ENCODE peak calls at places on chromosome 5, in five cellular contexts. B is fibroblast of the aortic adventitia, W is AG08396, Z is C1 segment of cervical spinal cord, N is NCI-H2081. V is an unnamed sample.

GRCh38 chr5:134577022-134577795 is 51.7 kb downstream of the JADE2 start:
- DNase-seq in B (peak), W (peak), Z (no peak), N (no peak), V (no peak)

GRCh38 chr5:1316941-1317340 is 22.1 kb upstream of the TERT start:
- DNase-seq in B (no peak), Z (no peak), N (no peak), W (no peak), V (no peak)

GRCh38 chr5:74326571-74327338 is 313.8 kb downstream of the ENC1 start:
- DNase-seq in Z (no peak), W (peak), B (peak), N (no peak), V (peak)

GRCh38 chr5:156396063-156396829 is 69.3 kb downstream of the SGCD start:
- DNase-seq in W (no peak), N (no peak), B (peak), Z (no peak), V (no peak)

GRCh38 chr5:76874088-76874581 is 24.3 kb downstream of the S100Z start:
- DNase-seq in N (peak), W (no peak), Z (no peak), B (no peak), V (peak)

GRCh38 chr5:169808118-169808581 is 171.1 kb downstream of the DOCK2 start:
- DNase-seq in B (no peak), Z (no peak), N (no peak), W (no peak), V (no peak)

GRCh38 chr5:65120371-65120967 is 351.7 kb downstream of the CWC27 start:
- DNase-seq in B (no peak), W (no peak), N (peak), Z (no peak), V (no peak)

GRCh38 chr5:13339022-13339421 is 605.5 kb downstream of the DNAH5 start:
- DNase-seq in W (no peak), N (no peak), B (no peak), Z (no peak), V (no peak)

GRCh38 chr5:171848911-171849520 is 63.4 kb downstream of the SMIM23 start:
- DNase-seq in Z (no peak), W (no peak), B (peak), N (no peak), V (no peak)

V was measured in OCI-LY7.